ENCODE peak calls at places on chromosome 12, in four cellular contexts. O, L, W and U are unnamed samples.

GRCh38 chr12:10184261-10184843 is 5.5 kb downstream of the TMEM52B start:
- DNase-seq in W (no peak), L (peak), O (no peak), U (no peak)

GRCh38 chr12:67274186-67274585 is 5.0 kb downstream of the CAND1 start:
- DNase-seq in W (no peak), L (no peak), O (no peak), U (no peak)

GRCh38 chr12:90989617-90990232 is 15.0 kb downstream of the EPYC start:
- DNase-seq in L (no peak), O (no peak), W (no peak), U (no peak)

GRCh38 chr12:25926536-25926935 is 31.9 kb upstream of the RASSF8 start:
- DNase-seq in L (no peak), O (no peak), W (no peak), U (no peak)

GRCh38 chr12:8615206-8615605 is 2.5 kb upstream of the AICDA start:
- DNase-seq in O (no peak), L (no peak), W (no peak), U (no peak)

GRCh38 chr12:15751741-15752140 is 37.4 kb downstream of the EPS8 start:
- DNase-seq in L (peak), O (no peak), W (no peak), U (no peak)

GRCh38 chr12:108810636-108811035 is 46.7 kb downstream of the SSH1 start:
- DNase-seq in L (no peak), W (no peak), O (no peak), U (no peak)

GRCh38 chr12:96215933-96216273 is 21.7 kb downstream of the ELK3 start:
- DNase-seq in W (no peak), L (no peak), O (no peak), U (no peak)

GRCh38 chr12:55142896-55143870 is 17.0 kb downstream of the OR9K2 start:
- DNase-seq in W (peak), O (peak), L (peak), U (peak)

GRCh38 chr12:80195737-80196136 is 96.4 kb downstream of the OTOGL start:
- DNase-seq in W (no peak), L (no peak), O (no peak), U (no peak)

GRCh38 chr12:1768585-1768984 is 51.8 kb upstream of the LRTM2 start:
- DNase-seq in O (no peak), L (peak), W (no peak), U (no peak)

GRCh38 chr12:65877836-65878235 is 53.6 kb downstream of the HMGA2 start:
- DNase-seq in W (no peak), O (no peak), L (no peak), U (no peak)

GRCh38 chr12:662541-663292 is 528 bp downstream of the NINJ2 start:
- DNase-seq in O (no peak), W (no peak), L (peak), U (no peak)

GRCh38 chr12:96197503-96198272 is 3.5 kb downstream of the ELK3 start:
- DNase-seq in W (no peak), L (peak), O (peak), U (peak)

GRCh38 chr12:79563021-79563739 is 127.6 kb downstream of the PAWR start:
- DNase-seq in O (no peak), W (no peak), L (no peak), U (no peak)

GRCh38 chr12:119835068-119835467 is 42.1 kb downstream of the CIT start:
- DNase-seq in O (no peak), L (peak), W (no peak), U (no peak)

GRCh38 chr12:117580718-117581062 is 219.3 kb upstream of the NOS1 start:
- DNase-seq in W (no peak), L (peak), O (peak), U (no peak)

GRCh38 chr12:90999946-91000345 is 4.8 kb downstream of the EPYC start:
- DNase-seq in O (no peak), W (no peak), L (no peak), U (no peak)

GRCh38 chr12:21940549-21940948 is 677 bp downstream of the ABCC9 start:
- DNase-seq in L (no peak), O (no peak), W (no peak), U (no peak)

GRCh38 chr12:132029503-132030300 is 80.0 kb downstream of the EP400 start:
- DNase-seq in O (no peak), L (no peak), W (no peak), U (no peak)

GRCh38 chr12:128644664-128645296 is 179.0 kb downstream of the SLC15A4 start:
- DNase-seq in W (peak), L (no peak), O (no peak), U (no peak)

GRCh38 chr12:100877776-100878175 is 83.2 kb downstream of the ANO4 start:
- DNase-seq in W (no peak), L (no peak), O (no peak), U (no peak)

GRCh38 chr12:56839489-56840442 is 76.6 kb downstream of the HSD17B6 start:
- DNase-seq in W (peak), O (peak), L (peak), U (no peak)

GRCh38 chr12:68428724-68429580 is 96.8 kb upstream of the MDM1 start:
- DNase-seq in O (no peak), L (peak), W (no peak), U (no peak)

GRCh38 chr12:12717586-12718381 is 616 bp downstream of the CDKN1B start:
- DNase-seq in L (no peak), W (no peak), O (no peak), U (no peak)

GRCh38 chr12:15778126-15778525 is 11.1 kb downstream of the EPS8 start:
- DNase-seq in L (peak), O (no peak), W (no peak), U (no peak)

GRCh38 chr12:62625238-62625637 is 158.6 kb downstream of the MON2 start:
- DNase-seq in W (no peak), O (no peak), L (peak), U (no peak)

GRCh38 chr12:104058796-104059195 is 5.5 kb upstream of the HCFC2 start:
- DNase-seq in O (peak), L (no peak), W (no peak), U (peak)

GRCh38 chr12:22477166-22477893 is 67.0 kb downstream of the C2CD5 start:
- DNase-seq in O (no peak), L (peak), W (no peak), U (no peak)

GRCh38 chr12:24997970-24998582 is 49.2 kb upstream of the BCAT1 start:
- DNase-seq in O (no peak), L (peak), W (no peak), U (peak)

GRCh38 chr12:132710062-132710421 is 600 bp upstream of the PGAM5 start:
- DNase-seq in L (no peak), O (no peak), W (no peak), U (no peak)

GRCh38 chr12:87270894-87271293 is 758.3 kb downstream of the C12orf50 start:
- DNase-seq in O (no peak), W (no peak), L (peak), U (no peak)

GRCh38 chr12:118356809-118357326 is 15.8 kb downstream of the TAOK3 start:
- DNase-seq in O (peak), W (no peak), L (peak), U (no peak)

GRCh38 chr12:27207626-27208413 is 36.3 kb upstream of the STK38L start:
- DNase-seq in O (no peak), W (peak), L (peak), U (peak)

GRCh38 chr12:61891632-61892031 is 368.6 kb upstream of the USP15 start:
- DNase-seq in O (no peak), L (no peak), W (no peak), U (no peak)

GRCh38 chr12:47268501-47269459 is 189.0 kb upstream of the AMIGO2 start:
- DNase-seq in O (no peak), L (no peak), W (no peak), U (no peak)

GRCh38 chr12:116882742-116883141 is 1.5 kb upstream of the HRK start:
- DNase-seq in L (peak), O (no peak), W (no peak), U (no peak)

GRCh38 chr12:95755236-95755865 is 35.2 kb downstream of the NTN4 start:
- DNase-seq in W (no peak), O (no peak), L (no peak), U (no peak)